ENCODE peak calls at places on chromosomes 4 and X, in eight cellular contexts. M is body of pancreas; S is Peyer's patch; Y is fibroblast of lung; Q is right lobe of liver; I is keratinocyte; C is endothelial cell of umbilical vein; G is CD4-positive, CD25-positive, alpha-beta regulatory T cell. U is an unnamed sample.

GRCh38 chr4:17400696-17401095 is 111.2 kb downstream of the QDPR start:
- DNase-seq in I (no peak), S (no peak), Y (peak), M (no peak), C (no peak), Q (no peak), G (no peak), U (no peak)

GRCh38 chr4:23614284-23614892 is 275.5 kb downstream of the PPARGC1A start:
- DNase-seq in Y (peak), G (peak), S (no peak), M (peak), I (no peak), C (no peak), Q (no peak), U (no peak)

GRCh38 chr4:65893957-65894755 is 223.9 kb upstream of the EPHA5 start:
- DNase-seq in Y (no peak), G (no peak), M (no peak), S (no peak), I (no peak), Q (no peak), C (no peak), U (no peak)

GRCh38 chrX:14899607-14900006 is 26.4 kb downstream of the MOSPD2 start:
- DNase-seq in Y (peak), Q (no peak), M (no peak), S (no peak), I (no peak), C (peak), G (peak), U (no peak)

GRCh38 chrX:2427147-2427546 is 73.6 kb downstream of the DHRSX start:
- DNase-seq in G (no peak), Q (no peak), C (no peak), Y (no peak), M (no peak), S (no peak), I (no peak), U (no peak)

GRCh38 chr4:87978656-87979055 is 3.1 kb downstream of the SPP1 start:
- DNase-seq in C (no peak), Q (no peak), M (no peak), I (no peak), S (no peak), G (no peak), Y (peak), U (no peak)

GRCh38 chr4:53119685-53120084 is 246.2 kb downstream of the SCFD2 start:
- DNase-seq in G (no peak), Q (no peak), S (no peak), C (no peak), Y (peak), M (peak), I (no peak), U (no peak)

GRCh38 chr4:123418486-123418931 is 21.9 kb downstream of the SPRY1 start:
- DNase-seq in M (peak), Q (no peak), G (peak), S (no peak), C (peak), I (no peak), Y (peak), U (no peak)

GRCh38 chr4:38860788-38861424 is 4.3 kb upstream of the TLR6 start:
- DNase-seq in C (peak), Y (peak), S (peak), I (peak), M (peak), G (peak), Q (peak), U (no peak)

GRCh38 chr4:25884040-25884788 is 21.4 kb upstream of the SEL1L3 start:
- DNase-seq in M (no peak), C (peak), Y (peak), Q (no peak), I (peak), G (no peak), S (no peak), U (no peak)

GRCh38 chr4:125115476-125115875 is 199.3 kb upstream of the FAT4 start:
- DNase-seq in C (no peak), Y (peak), S (no peak), Q (no peak), G (no peak), M (no peak), I (no peak), U (no peak)

GRCh38 chr4:99998062-99998880 is 48.2 kb upstream of the H2AZ1 start:
- DNase-seq in S (no peak), G (peak), Q (no peak), M (peak), Y (peak), C (peak), I (no peak), U (no peak)

GRCh38 chrX:2243913-2244460 is 256.8 kb downstream of the DHRSX start:
- DNase-seq in Q (no peak), S (no peak), C (no peak), G (no peak), I (no peak), M (no peak), Y (peak), U (no peak)

GRCh38 chrX:39903343-39903742 is 194.4 kb downstream of the BCOR start:
- DNase-seq in Q (no peak), G (no peak), C (no peak), M (no peak), I (no peak), S (no peak), Y (peak), U (no peak)

GRCh38 chrX:15512401-15512965 is 11.9 kb downstream of the BMX start:
- DNase-seq in C (no peak), M (no peak), G (no peak), S (no peak), Q (no peak), Y (no peak), I (no peak), U (no peak)

GRCh38 chr4:16225681-16225995 is 633 bp downstream of the TAPT1 start:
- DNase-seq in Q (no peak), I (no peak), M (no peak), Y (peak), S (no peak), C (peak), G (no peak), U (no peak)

GRCh38 chr4:138558886-138559285 is 316.7 kb upstream of the SLC7A11 start:
- DNase-seq in G (no peak), I (no peak), M (no peak), C (no peak), S (no peak), Y (no peak), Q (no peak), U (no peak)

GRCh38 chr4:148007303-148007702 is 275.4 kb downstream of the ARHGAP10 start:
- DNase-seq in I (peak), Q (no peak), S (no peak), C (peak), M (peak), G (no peak), Y (peak), U (no peak)

GRCh38 chr4:145557720-145558119 is 61.5 kb upstream of the MMAA start:
- DNase-seq in C (peak), S (peak), Y (peak), G (peak), I (peak), Q (peak), M (peak), U (no peak)

GRCh38 chrX:26649534-26649933 is 433.6 kb downstream of the MAGEB5 start:
- DNase-seq in I (no peak), M (no peak), Q (no peak), Y (peak), G (peak), C (no peak), S (no peak), U (no peak)

GRCh38 chr4:20532871-20533870 is 167.1 kb upstream of the PACRGL start:
- DNase-seq in C (no peak), I (no peak), Q (no peak), S (no peak), M (no peak), Y (peak), G (no peak), U (no peak)

GRCh38 chr4:169116270-169116901 is 106.3 kb upstream of the CBR4 start:
- DNase-seq in M (no peak), I (peak), C (no peak), G (no peak), Q (no peak), Y (no peak), S (no peak), U (no peak)

GRCh38 chr4:7366180-7366957 is 68.4 kb downstream of the PSAPL1 start:
- DNase-seq in S (no peak), Y (no peak), I (no peak), G (no peak), M (no peak), C (no peak), Q (no peak), U (no peak)

GRCh38 chr4:78682090-78682489 is 94.1 kb upstream of the BMP2K start:
- DNase-seq in I (no peak), C (no peak), Y (no peak), Q (no peak), M (no peak), S (peak), G (no peak), U (no peak)

GRCh38 chr4:56668267-56668666 is 12.8 kb downstream of the HOPX start:
- DNase-seq in C (no peak), M (no peak), S (no peak), Q (no peak), Y (peak), G (no peak), I (no peak), U (no peak)

GRCh38 chrX:57772637-57773036 is 92.6 kb upstream of the NLRP2B start:
- DNase-seq in Y (no peak), M (no peak), Q (no peak), S (no peak), G (no peak), I (no peak), C (no peak), U (no peak)

GRCh38 chr4:137749466-137749865 is 217.2 kb upstream of the PCDH18 start:
- DNase-seq in S (no peak), G (no peak), C (peak), M (no peak), Q (no peak), Y (peak), I (no peak), U (no peak)

GRCh38 chrX:36434521-36434920 is 515.0 kb downstream of the CFAP47 start:
- DNase-seq in C (no peak), I (no peak), S (no peak), G (no peak), M (no peak), Y (peak), Q (no peak), U (no peak)

GRCh38 chrX:39152106-39152649 is 350.9 kb downstream of the MID1IP1 start:
- DNase-seq in S (peak), M (peak), Y (no peak), C (no peak), G (peak), Q (peak), I (no peak), U (peak)

GRCh38 chrX:21843179-21843578 is 3.8 kb downstream of the MBTPS2 start:
- DNase-seq in C (no peak), I (no peak), G (no peak), S (no peak), Q (no peak), M (no peak), Y (no peak), U (no peak)

GRCh38 chr4:14917305-14917647 is 85.0 kb upstream of the CPEB2 start:
- DNase-seq in I (no peak), S (no peak), M (no peak), C (peak), Q (no peak), Y (no peak), G (no peak), U (no peak)

GRCh38 chr4:3452376-3452775 is 10.6 kb downstream of the HGFAC start:
- DNase-seq in Y (no peak), G (no peak), C (no peak), I (no peak), Q (peak), S (no peak), M (no peak), U (no peak)

GRCh38 chrX:23662853-23663252 is 4.4 kb upstream of the PRDX4 start:
- DNase-seq in C (no peak), M (no peak), I (no peak), G (peak), Y (peak), Q (no peak), S (no peak), U (no peak)

DNA sequence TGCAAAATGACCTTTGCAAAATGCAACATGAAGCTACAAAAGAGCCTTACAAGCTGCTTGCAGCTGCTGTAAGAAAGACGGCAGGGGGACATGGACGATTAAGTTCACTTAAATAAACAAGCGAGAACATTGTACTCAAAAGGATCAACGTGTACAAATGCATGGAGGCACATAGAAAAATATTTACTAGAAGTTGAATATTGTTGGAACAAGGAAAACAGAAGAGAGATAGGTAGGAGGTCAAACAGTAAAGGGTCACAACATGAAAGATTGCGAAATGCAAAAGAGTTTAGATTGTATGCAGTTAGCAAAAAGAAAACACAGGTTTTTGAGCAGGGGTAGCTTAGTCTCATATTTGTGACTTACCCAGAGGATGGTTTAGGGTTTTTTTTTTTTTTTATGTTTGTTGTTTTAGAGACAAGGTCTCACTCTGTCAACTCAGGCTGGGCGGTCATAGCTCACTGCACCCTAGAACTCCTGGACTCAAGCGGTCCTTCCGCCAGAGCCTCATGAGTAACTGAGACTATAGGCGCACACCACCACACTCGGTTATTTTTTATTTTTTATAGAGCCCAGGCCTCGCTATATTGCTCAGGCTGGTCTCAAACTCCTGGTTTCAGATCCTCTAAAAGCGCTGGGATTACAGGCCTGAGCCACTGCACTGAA is 1.4 kb upstream of the PHF8 start:
- DNase-seq in Y (no peak), C (no peak), M (no peak), G (no peak), I (no peak), S (no peak), Q (no peak), U (no peak)
- H3K27ac ChIP-seq in Y (no peak), C (no peak), M (peak), G (peak), I (no peak), S (no peak), Q (peak), U (no peak)

DNA sequence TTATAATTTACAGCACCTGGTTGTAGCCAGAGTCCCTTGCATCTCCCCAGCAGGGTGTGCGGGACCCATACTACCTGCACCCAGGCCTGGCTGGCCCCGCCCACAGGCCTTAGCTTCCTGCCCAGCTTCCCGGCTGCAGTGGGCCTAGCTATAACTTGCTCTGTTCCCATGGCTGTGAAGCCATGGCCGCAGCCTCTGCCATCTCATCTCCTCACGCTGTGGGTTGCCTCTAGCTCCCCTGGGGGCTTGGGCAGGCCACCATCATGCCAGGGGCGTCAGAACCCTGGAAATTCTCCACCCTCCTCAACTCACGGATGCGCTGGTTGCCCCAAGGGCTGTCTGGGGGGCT is 26.1 kb upstream of the SORBS2 start:
- DNase-seq in G (no peak), I (no peak), Q (no peak), S (no peak), M (no peak), Y (no peak), C (no peak), U (no peak)
- H3K27ac ChIP-seq in G (no peak), I (no peak), Q (no peak), S (no peak), M (peak), Y (peak), C (peak), U (peak)

GRCh38 chr4:153258750-153259149 is 54.5 kb downstream of the TRIM2 start:
- DNase-seq in Y (no peak), M (no peak), Q (no peak), I (no peak), G (no peak), C (no peak), S (no peak), U (no peak)
- H3K27ac ChIP-seq in Y (no peak), M (no peak), Q (no peak), I (no peak), G (no peak), C (no peak), S (no peak), U (no peak)

GRCh38 chr4:159283697-159284492 is 181.0 kb downstream of the RAPGEF2 start:
- DNase-seq in S (no peak), G (no peak), Y (peak), C (peak), M (no peak), Q (no peak), I (peak), U (no peak)

GRCh38 chr4:159281781-159282180 is 178.9 kb downstream of the RAPGEF2 start:
- DNase-seq in S (no peak), I (no peak), Q (no peak), Y (no peak), C (no peak), G (no peak), M (no peak), U (no peak)

GRCh38 chr4:159282944-159283343 is 180.1 kb downstream of the RAPGEF2 start:
- DNase-seq in M (no peak), Y (no peak), Q (no peak), G (no peak), S (no peak), C (no peak), I (no peak), U (no peak)

GRCh38 chr4:159280442-159281172 is 177.7 kb downstream of the RAPGEF2 start:
- DNase-seq in G (no peak), S (no peak), Y (no peak), I (no peak), C (no peak), Q (no peak), M (no peak), U (no peak)

GRCh38 chr4:159284733-159285132 is 181.9 kb downstream of the RAPGEF2 start:
- DNase-seq in Q (no peak), C (no peak), G (no peak), M (no peak), Y (no peak), S (no peak), I (no peak), U (no peak)
- H3K27ac ChIP-seq in Q (no peak), C (no peak), G (no peak), M (no peak), Y (no peak), S (no peak), I (peak), U (no peak)

U was measured in aorta.